ENCODE peak calls at places on chromosome 5, in four cellular contexts. P is stomach, J is IMR-90, A is lower leg skin. E is an unnamed sample.

GRCh38 chr5:32504923-32505596 is 60.5 kb upstream of the ZFR start:
- DNase-seq in P (no peak), J (peak; percentile 94), A (peak; percentile 88), E (peak; percentile 94)

GRCh38 chr5:56128166-56128565 is 105.0 kb downstream of the ANKRD55 start:
- DNase-seq in P (peak; percentile 27), J (no peak), A (no peak), E (no peak)

GRCh38 chr5:115541586-115541985 is 3.0 kb downstream of the FEM1C start:
- DNase-seq in P (no peak), J (peak; percentile 15), A (no peak), E (no peak)

GRCh38 chr5:164341056-164341619 is 835.7 kb downstream of the MAT2B start:
- DNase-seq in P (no peak), J (no peak), A (no peak), E (no peak)

GRCh38 chr5:155897761-155898160 is 429.2 kb upstream of the SGCD start:
- DNase-seq in P (no peak), J (no peak), A (no peak), E (no peak)

GRCh38 chr5:64977779-64978178 is 209.0 kb downstream of the CWC27 start:
- DNase-seq in P (no peak), J (peak; percentile 26), A (no peak), E (no peak)

GRCh38 chr5:10173716-10174115 is 76.0 kb downstream of the ATPSCKMT start:
- DNase-seq in P (no peak), J (no peak), A (no peak), E (no peak)

GRCh38 chr5:56142620-56143431 is 90.3 kb downstream of the ANKRD55 start:
- DNase-seq in P (peak; percentile 75), J (no peak), A (no peak), E (no peak)

GRCh38 chr5:81842795-81843377 is 92.0 kb upstream of the SSBP2 start:
- DNase-seq in P (no peak), J (no peak), A (no peak), E (no peak)

GRCh38 chr5:33975846-33976245 is 8.6 kb downstream of the SLC45A2 start:
- DNase-seq in P (no peak), J (peak; percentile 35), A (no peak), E (no peak)

GRCh38 chr5:111243353-111243752 is 19.2 kb downstream of the CAMK4 start:
- DNase-seq in P (no peak), J (no peak), A (no peak), E (no peak)

GRCh38 chr5:61916621-61917620 is 389.1 kb upstream of the KIF2A start:
- DNase-seq in P (no peak), J (peak; percentile 1), A (no peak), E (no peak)

GRCh38 chr5:172319708-172320441 is 36.3 kb upstream of the UBTD2 start:
- DNase-seq in P (no peak), J (no peak), A (peak; percentile 28), E (no peak)

GRCh38 chr5:140734354-140734753 is 34.1 kb downstream of the ZMAT2 start:
- DNase-seq in P (no peak), J (no peak), A (no peak), E (no peak)

GRCh38 chr5:170100051-170100943 is 5.4 kb upstream of the FOXI1 start:
- DNase-seq in P (peak; percentile 74), J (peak; percentile 69), A (peak; percentile 94), E (peak; percentile 97)

GRCh38 chr5:155539958-155540595 is 526.5 kb downstream of the KIF4B start:
- DNase-seq in P (no peak), J (no peak), A (no peak), E (no peak)

GRCh38 chr5:55230086-55230629 is 3.0 kb upstream of the MCIDAS start:
- DNase-seq in P (no peak), J (no peak), A (no peak), E (peak; percentile 45)

GRCh38 chr5:24381861-24382460 is 262.8 kb downstream of the CDH10 start:
- DNase-seq in P (no peak), J (no peak), A (no peak), E (no peak)

GRCh38 chr5:72999916-73000315 is 44.1 kb downstream of the FCHO2 start:
- DNase-seq in P (no peak), J (no peak), A (no peak), E (no peak)

GRCh38 chr5:111551120-111551519 is 38.8 kb upstream of the STARD4 start:
- DNase-seq in P (no peak), J (no peak), A (no peak), E (no peak)

GRCh38 chr5:147017621-147018020 is 139.1 kb upstream of the PPP2R2B start:
- DNase-seq in P (no peak), J (no peak), A (no peak), E (no peak)

GRCh38 chr5:9927106-9927505 is 297.0 kb upstream of the TAS2R1 start:
- DNase-seq in P (no peak), J (peak; percentile 25), A (no peak), E (no peak)

GRCh38 chr5:135437796-135438560 is 9.2 kb downstream of the DCANP1 start:
- DNase-seq in P (peak; percentile 94), J (peak; percentile 96), A (peak; percentile 85), E (peak; percentile 91)

GRCh38 chr5:52743970-52744369 is 43.7 kb upstream of the ITGA1 start:
- DNase-seq in P (no peak), J (peak; percentile 66), A (no peak), E (no peak)

GRCh38 chr5:137336565-137337120 is 162.5 kb downstream of the SPOCK1 start:
- DNase-seq in P (no peak), J (no peak), A (no peak), E (no peak)

GRCh38 chr5:149832636-149833035 is 102.5 kb downstream of the PPARGC1B start:
- DNase-seq in P (no peak), J (no peak), A (no peak), E (no peak)

GRCh38 chr5:42950466-42951168 is 89.5 kb downstream of the ANXA2R start:
- DNase-seq in P (peak; percentile 74), J (peak; percentile 100), A (peak; percentile 94), E (no peak)

GRCh38 chr5:88792144-88792840 is 90.7 kb downstream of the MEF2C start:
- DNase-seq in P (no peak), J (peak; percentile 69), A (no peak), E (no peak)

GRCh38 chr5:6493681-6494454 is 45.2 kb downstream of the UBE2QL1 start:
- DNase-seq in P (no peak), J (no peak), A (peak; percentile 59), E (no peak)

GRCh38 chr5:177425196-177425800 is 1.2 kb upstream of the GRK6 start:
- DNase-seq in P (peak; percentile 46), J (no peak), A (no peak), E (no peak)

GRCh38 chr5:31059889-31060288 is 133.6 kb upstream of the CDH6 start:
- DNase-seq in P (no peak), J (no peak), A (no peak), E (no peak)

GRCh38 chr5:142408536-142409252 is 83.9 kb upstream of the SPRY4 start:
- DNase-seq in P (no peak), J (no peak), A (no peak), E (no peak)

GRCh38 chr5:142411103-142411502 is 86.3 kb upstream of the SPRY4 start:
- DNase-seq in P (no peak), J (no peak), A (no peak), E (no peak)

GRCh38 chr5:142412581-142412980 is 87.8 kb upstream of the SPRY4 start:
- DNase-seq in P (no peak), J (no peak), A (no peak), E (no peak)

GRCh38 chr5:142409253-142409594 is 84.4 kb upstream of the SPRY4 start:
- DNase-seq in P (no peak), J (no peak), A (no peak), E (no peak)

GRCh38 chr5:142411656-142412425 is 87.0 kb upstream of the SPRY4 start:
- DNase-seq in P (no peak), J (no peak), A (no peak), E (no peak)
- TF ChIP-seq POLR2A in P (no peak), J (no peak), A (no peak), E (no peak)

GRCh38 chr5:36724429-36725332 is 118.3 kb downstream of the SLC1A3 start:
- DNase-seq in P (peak; percentile 36), J (no peak), A (peak; percentile 86), E (no peak)
- TF ChIP-seq POLR2A in P (no peak), J (no peak), A (no peak), E (no peak)

GRCh38 chr5:143435207-143435657 is 31.7 kb upstream of the NR3C1 start:
- DNase-seq in P (no peak), J (peak; percentile 30), A (no peak), E (no peak)

GRCh38 chr5:143432658-143433239 is 29.3 kb upstream of the NR3C1 start:
- DNase-seq in P (no peak), J (no peak), A (no peak), E (no peak)

GRCh38 chr5:143436871-143437270 is 33.4 kb upstream of the NR3C1 start:
- DNase-seq in P (no peak), J (peak; percentile 7), A (no peak), E (no peak)

GRCh38 chr5:143433680-143434079 is 30.2 kb upstream of the NR3C1 start:
- DNase-seq in P (no peak), J (no peak), A (no peak), E (no peak)

DNA sequence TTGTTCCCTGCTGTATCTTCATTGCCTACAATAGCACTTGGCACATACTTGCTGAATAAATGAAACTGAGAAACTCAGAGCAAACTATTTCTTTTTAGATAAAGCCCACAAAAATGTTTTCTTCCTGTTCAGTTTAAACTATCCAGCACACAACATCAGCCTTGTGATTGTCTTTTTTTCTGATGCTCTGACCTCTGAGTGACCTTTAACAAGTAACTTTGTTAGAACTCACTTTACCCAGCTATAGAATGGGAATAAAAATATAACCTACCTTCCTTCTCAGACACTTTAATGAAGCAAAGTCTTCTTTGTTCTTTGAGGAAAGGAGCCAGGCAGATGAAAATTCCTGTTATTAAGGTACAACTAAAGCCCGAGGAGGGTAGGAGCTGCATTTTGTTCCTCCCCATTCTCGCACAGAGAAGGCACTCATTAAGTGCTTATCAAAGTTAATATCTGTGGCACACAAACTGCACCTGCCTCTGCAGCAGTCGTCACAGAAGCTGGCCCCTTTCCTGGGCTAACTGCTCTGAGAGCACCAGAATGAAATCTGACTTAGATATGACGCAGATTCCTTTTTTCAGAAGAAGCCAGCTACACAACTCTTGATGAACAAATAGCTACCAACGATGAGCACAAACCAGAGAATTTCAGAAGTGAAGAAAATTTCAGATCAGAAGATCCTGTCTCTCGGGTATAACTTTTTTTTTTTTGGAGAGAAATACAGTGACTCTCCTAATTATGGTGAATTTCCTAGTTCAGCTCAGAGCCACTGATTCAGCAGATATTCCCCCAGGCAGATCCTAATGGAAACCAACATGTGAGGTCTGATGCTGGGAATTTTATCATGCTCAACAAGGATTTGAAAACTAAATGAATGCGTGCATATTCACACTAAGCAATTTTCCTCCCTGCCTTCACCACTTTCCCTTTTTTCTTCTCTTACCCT is 31.0 kb upstream of the NR3C1 start:
- DNase-seq in P (peak; percentile 28), J (no peak), A (no peak), E (no peak)
- TF ChIP-seq POLR2A in P (no peak), J (no peak), A (no peak), E (no peak)

GRCh38 chr5:108924457-108924961 is 176.8 kb downstream of the FER start:
- DNase-seq in P (no peak), J (no peak), A (no peak), E (no peak)
- TF ChIP-seq POLR2A in P (no peak), J (no peak), A (no peak), E (no peak)

E was measured in esophagus muscularis mucosa.